ENCODE peak calls at places on chromosomes 7 and 10, in eight cellular contexts. T is stimulated activated naive B cell treated with anti-CD40 and anti-IgM and Interleukin-4, amounts not matched to agents 10 μg/mL and 1 μg/mL and 100 μg/mL, for 72 hours; A is posterior vena cava; K is astrocyte of the hippocampus; J is upper lobe of right lung; V is iris pigment epithelial cell; I is left cardiac atrium; U is cardiac muscle cell. F is an unnamed sample.

GRCh38 chr7:137882261-137882668 is 35.5 kb upstream of the DGKI start:
- DNase-seq in J (no peak), T (no peak), A (peak), U (peak), V (peak), I (peak), K (peak), F (peak)

GRCh38 chr10:70492786-70493659 is 14.5 kb downstream of the PALD1 start:
- DNase-seq in I (no peak), T (peak), U (no peak), J (no peak), A (no peak), K (peak), V (no peak), F (no peak)

GRCh38 chr10:121608669-121609190 is 10.5 kb upstream of the FGFR2 start:
- DNase-seq in I (peak), V (no peak), T (peak), A (no peak), U (peak), K (peak), J (peak), F (no peak)

GRCh38 chr7:104973909-104974415 is 40.0 kb upstream of the KMT2E start:
- DNase-seq in J (no peak), A (no peak), T (peak), U (peak), V (peak), K (peak), I (no peak), F (peak)

GRCh38 chr7:50196719-50197118 is 103.7 kb upstream of the ZPBP start:
- DNase-seq in V (no peak), K (no peak), A (no peak), U (no peak), T (no peak), I (no peak), J (no peak), F (no peak)

GRCh38 chr10:11610151-11610854 is 1.1 kb downstream of the USP6NL start:
- DNase-seq in J (no peak), K (peak), V (no peak), A (no peak), U (no peak), I (no peak), T (no peak), F (peak)

GRCh38 chr7:53697913-53698312 is 662.5 kb downstream of the POM121L12 start:
- DNase-seq in I (no peak), T (no peak), K (no peak), A (no peak), V (no peak), U (no peak), J (no peak), F (no peak)

GRCh38 chr10:7559447-7559846 is 107.3 kb downstream of the ITIH5 start:
- DNase-seq in T (no peak), K (peak), U (no peak), J (no peak), I (no peak), V (no peak), A (no peak), F (peak)

GRCh38 chr10:87534173-87534858 is 29.6 kb downstream of the MINPP1 start:
- DNase-seq in U (no peak), T (no peak), A (no peak), K (no peak), J (no peak), V (no peak), I (no peak), F (no peak)

GRCh38 chr10:17643339-17643754 is 604 bp upstream of the STAM start:
- DNase-seq in U (peak), J (peak), T (no peak), A (peak), V (peak), K (peak), I (peak), F (no peak)

GRCh38 chr7:138886501-138886917 is 88.5 kb upstream of the ATP6V0A4 start:
- DNase-seq in T (peak), A (no peak), U (peak), J (no peak), K (peak), I (no peak), V (peak), F (peak)

GRCh38 chr7:85004402-85004801 is 182.5 kb downstream of the SEMA3D start:
- DNase-seq in V (peak), A (no peak), I (no peak), T (no peak), U (no peak), K (no peak), J (no peak), F (peak)

GRCh38 chr10:7687228-7687907 is 15.7 kb upstream of the ITIH2 start:
- DNase-seq in U (peak), J (peak), K (peak), V (peak), A (peak), T (peak), I (peak), F (peak)

GRCh38 chr7:35253680-35254495 is at the start of gene TBX20:
- DNase-seq in J (peak), T (no peak), A (peak), I (peak), U (peak), K (peak), V (peak), F (peak)

GRCh38 chr10:123380491-123381085 is 226.4 kb downstream of the BUB3 start:
- DNase-seq in T (no peak), U (peak), V (peak), A (no peak), J (no peak), I (no peak), K (peak), F (no peak)

GRCh38 chr7:135558337-135558767 is 635 bp downstream of the NUP205 start:
- DNase-seq in T (peak), I (peak), U (peak), A (no peak), K (peak), V (peak), J (peak), F (peak)

GRCh38 chr7:150479023-150479716 is 28.7 kb downstream of the GIMAP8 start:
- DNase-seq in A (no peak), T (no peak), V (no peak), I (no peak), K (no peak), U (no peak), J (no peak), F (no peak)

GRCh38 chr10:95303535-95303934 is 12.7 kb upstream of the PDLIM1 start:
- DNase-seq in T (no peak), A (no peak), J (no peak), V (no peak), K (no peak), I (no peak), U (peak), F (no peak)

GRCh38 chr10:10722422-10722821 is 295.2 kb upstream of the CELF2 start:
- DNase-seq in U (no peak), I (no peak), J (no peak), A (no peak), V (no peak), K (no peak), T (no peak), F (no peak)

GRCh38 chr10:116771101-116771705 is 28.8 kb upstream of the HSPA12A start:
- DNase-seq in J (no peak), V (peak), U (peak), I (peak), K (no peak), T (no peak), A (peak), F (peak)